ENCODE peak calls at places on chromosomes 4 and X, in four cellular contexts. One of them, this sample, is unnamed.

GRCh38 chr4:27123050-27123768 is 262.6 kb downstream of the STIM2 start:
- DNase-seq in T-helper 17 cell: no peak
- DNase-seq in NCI-H345: no peak
- DNase-seq in activated CD4-positive, alpha-beta T cell treated with anti-CD3 and anti-CD28 coated beads for 24 hours: no peak
- DNase-seq in this sample: no peak

GRCh38 chrX:150570512-150570911 is 2.1 kb downstream of the MTM1 start:
- DNase-seq in activated CD4-positive, alpha-beta T cell treated with anti-CD3 and anti-CD28 coated beads for 24 hours: no peak
- DNase-seq in T-helper 17 cell: no peak
- DNase-seq in NCI-H345: no peak
- DNase-seq in this sample: no peak

GRCh38 chrX:21734175-21734574 is 23.7 kb downstream of the SMPX start:
- DNase-seq in activated CD4-positive, alpha-beta T cell treated with anti-CD3 and anti-CD28 coated beads for 24 hours: no peak
- DNase-seq in T-helper 17 cell: no peak
- DNase-seq in NCI-H345: no peak
- DNase-seq in this sample: no peak

GRCh38 chr4:41693629-41694028 is 54.9 kb downstream of the PHOX2B start:
- DNase-seq in NCI-H345: peak
- DNase-seq in T-helper 17 cell: no peak
- DNase-seq in activated CD4-positive, alpha-beta T cell treated with anti-CD3 and anti-CD28 coated beads for 24 hours: no peak
- DNase-seq in this sample: no peak

GRCh38 chrX:17707731-17708130 is 29.6 kb upstream of the SCML1 start:
- DNase-seq in NCI-H345: no peak
- DNase-seq in T-helper 17 cell: no peak
- DNase-seq in activated CD4-positive, alpha-beta T cell treated with anti-CD3 and anti-CD28 coated beads for 24 hours: no peak
- DNase-seq in this sample: no peak

GRCh38 chrX:11532291-11533075 is 133.2 kb downstream of the ARHGAP6 start:
- DNase-seq in T-helper 17 cell: no peak
- DNase-seq in activated CD4-positive, alpha-beta T cell treated with anti-CD3 and anti-CD28 coated beads for 24 hours: no peak
- DNase-seq in NCI-H345: no peak
- DNase-seq in this sample: no peak

GRCh38 chr4:75142850-75143249 is 209.9 kb downstream of the PARM1 start:
- DNase-seq in activated CD4-positive, alpha-beta T cell treated with anti-CD3 and anti-CD28 coated beads for 24 hours: no peak
- DNase-seq in NCI-H345: no peak
- DNase-seq in T-helper 17 cell: no peak
- DNase-seq in this sample: no peak

GRCh38 chrX:65196758-65197371 is 220.6 kb upstream of the ZC4H2 start:
- DNase-seq in T-helper 17 cell: no peak
- DNase-seq in NCI-H345: no peak
- DNase-seq in activated CD4-positive, alpha-beta T cell treated with anti-CD3 and anti-CD28 coated beads for 24 hours: no peak
- DNase-seq in this sample: no peak

GRCh38 chrX:1727531-1728027 is 112.7 kb downstream of the ASMT start:
- DNase-seq in NCI-H345: no peak
- DNase-seq in activated CD4-positive, alpha-beta T cell treated with anti-CD3 and anti-CD28 coated beads for 24 hours: no peak
- DNase-seq in T-helper 17 cell: no peak
- DNase-seq in this sample: no peak

GRCh38 chrX:23788521-23788920 is 5.5 kb downstream of the SAT1 start:
- DNase-seq in activated CD4-positive, alpha-beta T cell treated with anti-CD3 and anti-CD28 coated beads for 24 hours: no peak
- DNase-seq in T-helper 17 cell: no peak
- DNase-seq in NCI-H345: no peak
- DNase-seq in this sample: no peak

GRCh38 chr4:1711055-1711905 is 839 bp downstream of the SLBP start:
- DNase-seq in NCI-H345: no peak
- DNase-seq in T-helper 17 cell: peak
- DNase-seq in activated CD4-positive, alpha-beta T cell treated with anti-CD3 and anti-CD28 coated beads for 24 hours: no peak
- DNase-seq in this sample: no peak

GRCh38 chr4:3202836-3203820 is 45.8 kb upstream of the MSANTD1 start:
- DNase-seq in NCI-H345: no peak
- DNase-seq in T-helper 17 cell: no peak
- DNase-seq in activated CD4-positive, alpha-beta T cell treated with anti-CD3 and anti-CD28 coated beads for 24 hours: no peak
- DNase-seq in this sample: no peak

GRCh38 chr4:187171731-187172339 is 448.2 kb upstream of the FAT1 start:
- DNase-seq in T-helper 17 cell: no peak
- DNase-seq in NCI-H345: no peak
- DNase-seq in activated CD4-positive, alpha-beta T cell treated with anti-CD3 and anti-CD28 coated beads for 24 hours: no peak
- DNase-seq in this sample: no peak

GRCh38 chr4:175705407-175705806 is 106.7 kb downstream of the GPM6A start:
- DNase-seq in T-helper 17 cell: no peak
- DNase-seq in NCI-H345: peak
- DNase-seq in activated CD4-positive, alpha-beta T cell treated with anti-CD3 and anti-CD28 coated beads for 24 hours: no peak
- DNase-seq in this sample: no peak

GRCh38 chr4:31146366-31146765 is 426.2 kb downstream of the PCDH7 start:
- DNase-seq in T-helper 17 cell: no peak
- DNase-seq in NCI-H345: no peak
- DNase-seq in activated CD4-positive, alpha-beta T cell treated with anti-CD3 and anti-CD28 coated beads for 24 hours: no peak
- DNase-seq in this sample: no peak

GRCh38 chr4:185213829-185214228 is 4.4 kb downstream of the SNX25 start:
- DNase-seq in activated CD4-positive, alpha-beta T cell treated with anti-CD3 and anti-CD28 coated beads for 24 hours: no peak
- DNase-seq in NCI-H345: no peak
- DNase-seq in T-helper 17 cell: no peak
- DNase-seq in this sample: no peak

GRCh38 chr4:166091146-166091545 is 218.1 kb downstream of the TLL1 start:
- DNase-seq in T-helper 17 cell: no peak
- DNase-seq in NCI-H345: no peak
- DNase-seq in activated CD4-positive, alpha-beta T cell treated with anti-CD3 and anti-CD28 coated beads for 24 hours: no peak
- DNase-seq in this sample: no peak

GRCh38 chr4:136985683-136986082 is 546.6 kb downstream of the PCDH18 start:
- DNase-seq in activated CD4-positive, alpha-beta T cell treated with anti-CD3 and anti-CD28 coated beads for 24 hours: no peak
- DNase-seq in NCI-H345: no peak
- DNase-seq in T-helper 17 cell: no peak
- DNase-seq in this sample: no peak

GRCh38 chr4:53923921-53924320 is 140.5 kb downstream of the CHIC2 start:
- DNase-seq in T-helper 17 cell: no peak
- DNase-seq in activated CD4-positive, alpha-beta T cell treated with anti-CD3 and anti-CD28 coated beads for 24 hours: no peak
- DNase-seq in NCI-H345: no peak
- DNase-seq in this sample: no peak